ENCODE peak calls at places on chromosome 21, in six cellular contexts. A is GM12878, D is SK-N-SH, J is K562, P is H1, V is HepG2. R is an unnamed sample.

GRCh38 chr21:46393941-46394818 is 64.5 kb upstream of the DIP2A start:
- DNase-seq in A (no peak), D (peak; percentile 14), J (no peak), P (no peak), V (peak; percentile 12), R (no peak)

GRCh38 chr21:29481081-29481480 is 182.4 kb downstream of the BACH1 start:
- DNase-seq in A (no peak), D (no peak), J (no peak), P (no peak), V (no peak), R (no peak)

GRCh38 chr21:30710499-30710898 is 8.1 kb downstream of the KRTAP21-3 start:
- DNase-seq in A (no peak), D (no peak), J (no peak), P (no peak), V (no peak), R (no peak)

GRCh38 chr21:14050121-14050520 is 160.6 kb downstream of the LIPI start:
- DNase-seq in A (no peak), D (no peak), J (no peak), P (no peak), V (no peak), R (no peak)

GRCh38 chr21:26945916-26946315 is 21.0 kb downstream of the ADAMTS5 start:
- DNase-seq in A (no peak), D (no peak), J (no peak), P (no peak), V (no peak), R (no peak)

GRCh38 chr21:45819478-45820170 is 161.9 kb upstream of the COL6A1 start:
- DNase-seq in A (no peak), D (peak; percentile 83), J (no peak), P (no peak), V (no peak), R (no peak)

GRCh38 chr21:15495965-15496364 is 233.8 kb upstream of the USP25 start:
- DNase-seq in A (no peak), D (no peak), J (no peak), P (no peak), V (peak; percentile 7), R (no peak)

GRCh38 chr21:45261093-45261492 is 26.6 kb downstream of the POFUT2 start:
- DNase-seq in A (no peak), D (peak; percentile 9), J (no peak), P (peak; percentile 24), V (no peak), R (no peak)

GRCh38 chr21:16792155-16792554 is 720.7 kb upstream of the CXADR start:
- DNase-seq in A (no peak), D (no peak), J (no peak), P (no peak), V (no peak), R (no peak)

GRCh38 chr21:24298040-24298439 is 1309.2 kb downstream of the MRPL39 start:
- DNase-seq in A (no peak), D (no peak), J (no peak), P (no peak), V (no peak), R (no peak)

GRCh38 chr21:29777155-29777554 is 162.6 kb downstream of the GRIK1 start:
- DNase-seq in A (no peak), D (no peak), J (no peak), P (no peak), V (no peak), R (no peak)

GRCh38 chr21:17053321-17053720 is 459.5 kb upstream of the CXADR start:
- DNase-seq in A (no peak), D (no peak), J (no peak), P (no peak), V (no peak), R (no peak)

GRCh38 chr21:23026878-23027277 is 2028.7 kb downstream of the NCAM2 start:
- DNase-seq in A (no peak), D (no peak), J (no peak), P (no peak), V (no peak), R (no peak)

GRCh38 chr21:36420571-36421339 is 35.6 kb downstream of the CHAF1B start:
- DNase-seq in A (no peak), D (no peak), J (no peak), P (no peak), V (no peak), R (no peak)

GRCh38 chr21:36422279-36423098 is 37.3 kb downstream of the CHAF1B start:
- DNase-seq in A (no peak), D (peak; percentile 59), J (peak; percentile 90), P (peak; percentile 85), V (peak; percentile 40), R (peak; percentile 66)

GRCh38 chr21:36423772-36424433 is 38.7 kb downstream of the CHAF1B start:
- DNase-seq in A (no peak), D (no peak), J (no peak), P (no peak), V (no peak), R (no peak)

GRCh38 chr21:36419241-36419640 is 34.0 kb downstream of the CHAF1B start:
- DNase-seq in A (no peak), D (no peak), J (no peak), P (no peak), V (no peak), R (no peak)

GRCh38 chr21:36419996-36420395 is 34.8 kb downstream of the CHAF1B start:
- DNase-seq in A (no peak), D (peak; percentile 85), J (peak; percentile 91), P (peak; percentile 79), V (peak; percentile 63), R (peak; percentile 38)
- TF ChIP-seq POLR2AphosphoS5 in A (no peak), D (no peak), J (no peak), P (no peak), V (no peak), R (no peak)

GRCh38 chr21:42820513-42821465 is 58.5 kb downstream of the WDR4 start:
- DNase-seq in A (no peak), D (no peak), J (no peak), P (peak; percentile 39), V (peak; percentile 26), R (no peak)
- TF ChIP-seq GABPA in A (no peak), D (no peak), J (no peak), P (no peak), V (no peak), R (no peak)

GRCh38 chr21:42233067-42233981 is 14.4 kb downstream of the ABCG1 start:
- DNase-seq in A (peak; percentile 82), D (peak; percentile 66), J (peak; percentile 51), P (no peak), V (peak; percentile 30), R (peak; percentile 85)

GRCh38 chr21:42229676-42230075 is 10.7 kb downstream of the ABCG1 start:
- DNase-seq in A (no peak), D (no peak), J (no peak), P (no peak), V (no peak), R (no peak)

GRCh38 chr21:42230636-42231035 is 11.7 kb downstream of the ABCG1 start:
- DNase-seq in A (no peak), D (no peak), J (no peak), P (no peak), V (no peak), R (no peak)

GRCh38 chr21:42232176-42232825 is 13.4 kb downstream of the ABCG1 start:
- DNase-seq in A (no peak), D (no peak), J (no peak), P (no peak), V (no peak), R (no peak)

DNA sequence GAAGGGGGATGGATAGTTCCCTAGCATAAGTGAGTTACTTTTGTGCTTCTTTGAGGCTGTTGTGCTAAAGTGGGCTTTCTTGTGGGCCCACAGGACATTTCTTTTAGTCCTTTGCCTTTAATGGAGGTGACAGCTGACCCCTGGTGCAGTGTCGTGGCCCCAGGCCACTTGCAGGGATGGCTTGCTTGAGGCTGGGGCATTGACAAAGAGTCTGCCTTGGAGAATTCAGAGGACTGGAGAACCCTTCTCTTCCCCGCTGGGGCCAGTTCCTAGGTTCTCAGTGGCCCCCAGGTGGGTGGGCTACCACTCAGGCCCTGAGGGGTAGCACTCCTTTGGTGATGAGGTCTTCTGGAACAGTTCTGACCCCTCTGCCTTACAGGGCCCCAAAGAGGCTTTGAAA is 12.8 kb downstream of the ABCG1 start:
- DNase-seq in A (no peak), D (no peak), J (no peak), P (no peak), V (no peak), R (no peak)
- H3K27me3 ChIP-seq in A (no peaks in the 10 kb centered on the region), D (peaks cover 6% of the 10 kb centered on the region), J (peaks cover 73% of the 10 kb centered on the region), P (peaks cover 24% of the 10 kb centered on the region), V (peaks cover 63% of the 10 kb centered on the region), R (no peaks in the 10 kb centered on the region)

GRCh38 chr21:33642027-33642895 is at the start of gene ITSN1:
- DNase-seq in A (peak; percentile 99), D (peak; percentile 97), J (peak; percentile 99), P (peak; percentile 99), V (peak; percentile 98), R (peak; percentile 100)

GRCh38 chr21:33642896-33643657 is 776 bp downstream of the ITSN1 start:
- DNase-seq in A (no peak), D (peak; percentile 74), J (peak; percentile 50), P (peak; percentile 58), V (no peak), R (no peak)

GRCh38 chr21:33640697-33641338 is 723 bp downstream of the CRYZL1 start:
- DNase-seq in A (no peak), D (peak; percentile 33), J (no peak), P (no peak), V (no peak), R (no peak)

GRCh38 chr21:33643658-33644311 is 1.5 kb downstream of the ITSN1 start:
- DNase-seq in A (no peak), D (peak; percentile 38), J (no peak), P (no peak), V (peak; percentile 26), R (no peak)

DNA sequence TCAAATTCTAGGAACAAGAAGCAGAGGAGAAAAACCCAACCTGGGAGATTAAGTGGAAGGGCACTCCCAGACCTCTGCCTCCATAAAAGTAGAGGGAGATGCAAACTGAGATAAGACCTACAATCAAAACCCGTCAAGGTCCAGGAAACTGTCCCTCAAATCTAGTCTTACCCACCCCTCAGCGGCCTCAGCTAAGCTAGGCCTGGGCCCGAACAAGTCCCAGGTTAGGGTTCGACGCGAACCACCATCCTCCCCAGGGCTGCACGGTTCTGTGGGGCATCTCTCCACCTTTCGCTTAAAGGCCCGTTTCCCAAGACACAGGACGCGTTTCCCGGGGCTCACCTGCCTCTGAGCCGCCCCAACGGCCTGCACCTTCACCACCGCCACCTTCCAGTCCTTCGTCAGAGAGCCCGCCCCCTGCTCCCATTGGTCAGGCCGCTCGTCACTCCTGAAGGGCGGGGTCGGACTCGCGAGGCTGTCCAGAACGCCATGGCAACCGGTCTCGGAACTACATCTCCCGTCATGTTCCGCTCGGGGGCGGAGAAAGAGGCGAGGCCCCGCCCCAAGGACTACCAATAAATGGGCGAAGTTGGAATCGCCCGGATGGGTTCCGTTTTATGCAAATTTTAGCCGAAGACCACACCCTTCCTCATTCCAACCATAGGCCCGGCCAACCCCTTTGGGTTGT is at the start of gene CRYZL1:
- DNase-seq in A (peak; percentile 96), D (peak; percentile 91), J (peak; percentile 97), P (peak; percentile 100), V (peak; percentile 99), R (peak; percentile 97)
- TF ChIP-seq POLR2AphosphoS5 in A (peak; percentile 75), D (peak; percentile 62), J (peak; percentile 67), P (peak; percentile 91), V (peak; percentile 65), R (no peak)